ENCODE peak calls at places on chromosomes 2 and 18, in eight cellular contexts. B, Y, O, V, U, L, Q and I are unnamed samples.
A peak's percentile ranks its signal among the peaks of the same experiment; 100 is the strongest.

GRCh38 chr18:5600376-5601071 is 56.7 kb upstream of the EPB41L3 start:
- DNase-seq in O (no peak), V (no peak), B (no peak), Y (no peak), Q (no peak), L (no peak), U (no peak), I (no peak)

GRCh38 chr18:77081387-77081773 is 51.2 kb downstream of the MBP start:
- DNase-seq in B (no peak), Y (no peak), Q (no peak), O (no peak), L (no peak), U (no peak), V (no peak), I (no peak)

GRCh38 chr2:235026137-235026536 is 74.3 kb downstream of the SH3BP4 start:
- DNase-seq in Q (no peak), V (no peak), U (no peak), B (no peak), O (no peak), L (no peak), Y (no peak), I (no peak)

GRCh38 chr2:211534655-211535054 is 978.3 kb downstream of the CPS1 start:
- DNase-seq in Q (no peak), U (no peak), B (no peak), Y (no peak), O (no peak), L (no peak), V (peak; percentile 37), I (no peak)

GRCh38 chr18:3877678-3878077 is 427.7 kb downstream of the TGIF1 start:
- DNase-seq in B (no peak), L (no peak), Q (no peak), U (no peak), O (no peak), Y (no peak), V (no peak), I (no peak)

GRCh38 chr2:122194546-122194945 is 439.1 kb downstream of the TSN start:
- DNase-seq in B (no peak), Y (no peak), U (no peak), L (no peak), Q (no peak), V (no peak), O (no peak), I (no peak)

GRCh38 chr2:183078163-183078466 is 432 bp upstream of the DUSP19 start:
- DNase-seq in Q (no peak), U (no peak), O (no peak), V (no peak), L (no peak), Y (no peak), B (no peak), I (peak; percentile 42)

GRCh38 chr2:8633735-8634313 is 48.0 kb upstream of the ID2 start:
- DNase-seq in U (no peak), V (no peak), B (no peak), O (no peak), L (no peak), Q (no peak), Y (no peak), I (no peak)

GRCh38 chr2:172995323-172996244 is 80.1 kb upstream of the MAP3K20 start:
- DNase-seq in Q (no peak), Y (no peak), V (no peak), O (no peak), B (no peak), L (no peak), U (no peak), I (no peak)

GRCh38 chr2:128315829-128316776 is 2.6 kb downstream of the HS6ST1 start:
- DNase-seq in U (peak; percentile 3), B (no peak), Y (peak; percentile 5), V (peak; percentile 33), O (no peak), L (no peak), Q (no peak), I (no peak)

GRCh38 chr2:7962191-7962590 is 719.7 kb upstream of the ID2 start:
- DNase-seq in O (no peak), B (no peak), Q (no peak), L (no peak), U (no peak), V (no peak), Y (no peak), I (no peak)

GRCh38 chr18:26103579-26103978 is 13.2 kb upstream of the SS18 start:
- DNase-seq in V (no peak), Q (peak; percentile 19), L (peak; percentile 1), Y (no peak), O (peak; percentile 27), B (peak; percentile 31), U (peak; percentile 53), I (peak; percentile 29)

GRCh38 chr2:239985356-239985755 is 39.8 kb downstream of the NDUFA10 start:
- DNase-seq in L (no peak), U (no peak), B (no peak), O (no peak), Y (no peak), V (no peak), Q (no peak), I (no peak)

GRCh38 chr2:236998758-236999157 is 86.9 kb upstream of the COPS8 start:
- DNase-seq in B (no peak), O (no peak), U (no peak), Q (no peak), V (no peak), Y (no peak), L (peak; percentile 41), I (no peak)

GRCh38 chr2:120228503-120228902 is 5.3 kb upstream of the TMEM185B start:
- DNase-seq in U (no peak), V (no peak), Y (no peak), Q (no peak), L (no peak), O (no peak), B (no peak), I (no peak)

GRCh38 chr2:2846379-2847130 is 515.5 kb upstream of the MYT1L start:
- DNase-seq in Y (no peak), L (peak; percentile 96), V (no peak), B (no peak), Q (no peak), U (no peak), O (no peak), I (no peak)

GRCh38 chr2:99723632-99724031 is 233.8 kb upstream of the REV1 start:
- DNase-seq in U (no peak), B (no peak), V (no peak), L (no peak), O (no peak), Q (no peak), Y (no peak), I (no peak)

GRCh38 chr2:146124741-146125140 is 1604.8 kb upstream of the ZEB2 start:
- DNase-seq in B (no peak), O (no peak), Q (no peak), Y (no peak), V (no peak), L (no peak), U (no peak), I (no peak)

GRCh38 chr2:178363252-178363651 is 87.7 kb downstream of the PRKRA start:
- DNase-seq in B (no peak), Y (no peak), Q (no peak), O (no peak), V (no peak), U (no peak), L (peak; percentile 1), I (no peak)

GRCh38 chr2:146623771-146624170 is 1221.1 kb upstream of the ACVR2A start:
- DNase-seq in Q (no peak), L (no peak), U (no peak), O (no peak), Y (no peak), V (no peak), B (no peak), I (no peak)